ENCODE peak calls at places on chromosomes 5 and 9, in four cellular contexts. Y, I, G and N are unnamed samples.

GRCh38 chr5:10400834-10401233 is 40.8 kb upstream of the ROPN1L start:
- DNase-seq in Y (no peak), I (no peak), G (no peak), N (no peak)

GRCh38 chr9:114233806-114234205 is 78.5 kb downstream of the COL27A1 start:
- DNase-seq in Y (no peak), I (no peak), G (no peak), N (no peak)

GRCh38 chr5:132853790-132854189 is 12.5 kb downstream of the GDF9 start:
- DNase-seq in Y (no peak), I (no peak), G (no peak), N (no peak)

GRCh38 chr5:56430437-56430836 is 197.3 kb upstream of the ANKRD55 start:
- DNase-seq in Y (no peak), I (no peak), G (no peak), N (no peak)

GRCh38 chr5:139137703-139138102 is 60.5 kb downstream of the SIL1 start:
- DNase-seq in Y (no peak), I (peak; percentile 16), G (peak; percentile 42), N (no peak)

GRCh38 chr5:97085126-97085786 is 57.2 kb downstream of the LIX1 start:
- DNase-seq in Y (no peak), I (no peak), G (no peak), N (no peak)

GRCh38 chr5:35785601-35786085 is 71.0 kb upstream of the IL7R start:
- DNase-seq in Y (no peak), I (no peak), G (no peak), N (no peak)

GRCh38 chr9:77751341-77752091 is 103.4 kb upstream of the GNA14 start:
- DNase-seq in Y (no peak), I (peak; percentile 35), G (peak; percentile 49), N (no peak)

GRCh38 chr9:70121818-70122436 is 78.3 kb downstream of the MAMDC2 start:
- DNase-seq in Y (no peak), I (no peak), G (no peak), N (no peak)

GRCh38 chr5:43294226-43294625 is 19.0 kb downstream of the HMGCS1 start:
- DNase-seq in Y (no peak), I (no peak), G (no peak), N (no peak)

GRCh38 chr5:76443399-76443798 is 40.3 kb downstream of the IQGAP2 start:
- DNase-seq in Y (no peak), I (no peak), G (no peak), N (no peak)

GRCh38 chr5:94245608-94246007 is 372.8 kb downstream of the KIAA0825 start:
- DNase-seq in Y (no peak), I (no peak), G (no peak), N (no peak)

GRCh38 chr5:43664641-43665040 is 61.7 kb downstream of the NNT start:
- DNase-seq in Y (no peak), I (no peak), G (no peak), N (no peak)

GRCh38 chr5:137412136-137412535 is 87.0 kb downstream of the SPOCK1 start:
- DNase-seq in Y (no peak), I (no peak), G (no peak), N (no peak)

GRCh38 chr5:39520232-39520572 is 95.4 kb upstream of the DAB2 start:
- DNase-seq in Y (no peak), I (no peak), G (no peak), N (no peak)

GRCh38 chr5:60483046-60483445 is 216.9 kb downstream of the DEPDC1B start:
- DNase-seq in Y (no peak), I (no peak), G (no peak), N (no peak)

GRCh38 chr5:444226-444625 is 1.2 kb downstream of the EXOC3 start:
- DNase-seq in Y (no peak), I (no peak), G (no peak), N (no peak)

GRCh38 chr5:130616161-130616560 is 548.9 kb downstream of the HINT1 start:
- DNase-seq in Y (no peak), I (no peak), G (no peak), N (no peak)

GRCh38 chr9:133460405-133461175 is 812 bp downstream of the CACFD1 start:
- DNase-seq in Y (no peak), I (peak; percentile 97), G (no peak), N (no peak)

GRCh38 chr5:92568522-92568921 is 1012.5 kb downstream of the NR2F1-AS1 start:
- DNase-seq in Y (no peak), I (no peak), G (no peak), N (no peak)

GRCh38 chr9:84990416-84990815 is 320.9 kb downstream of the NTRK2 start:
- DNase-seq in Y (no peak), I (no peak), G (no peak), N (no peak)

GRCh38 chr5:177430972-177431316 is 4.5 kb downstream of the GRK6 start:
- DNase-seq in Y (no peak), I (no peak), G (no peak), N (no peak)

GRCh38 chr9:16744386-16744785 is 126.1 kb downstream of the BNC2 start:
- DNase-seq in Y (no peak), I (no peak), G (no peak), N (no peak)

GRCh38 chr5:39108987-39109386 is 34.8 kb upstream of the RICTOR start:
- DNase-seq in Y (no peak), I (no peak), G (no peak), N (no peak)

GRCh38 chr5:118628672-118629354 is 359.5 kb downstream of the DTWD2 start:
- DNase-seq in Y (no peak), I (no peak), G (no peak), N (peak; percentile 29)

GRCh38 chr5:129345213-129345925 is 114.7 kb upstream of the ADAMTS19 start:
- DNase-seq in Y (no peak), I (no peak), G (no peak), N (no peak)

GRCh38 chr9:77752566-77752965 is 104.4 kb upstream of the GNA14 start:
- DNase-seq in Y (no peak), I (no peak), G (no peak), N (no peak)

GRCh38 chr5:27276119-27276518 is 237.7 kb upstream of the CDH9 start:
- DNase-seq in Y (no peak), I (no peak), G (no peak), N (no peak)

GRCh38 chr5:27275353-27275752 is 237.0 kb upstream of the CDH9 start:
- DNase-seq in Y (no peak), I (no peak), G (no peak), N (no peak)
- TF ChIP-seq SUZ12 in Y (no peak), I (no peak), G (no peak), N (no peak)

DNA sequence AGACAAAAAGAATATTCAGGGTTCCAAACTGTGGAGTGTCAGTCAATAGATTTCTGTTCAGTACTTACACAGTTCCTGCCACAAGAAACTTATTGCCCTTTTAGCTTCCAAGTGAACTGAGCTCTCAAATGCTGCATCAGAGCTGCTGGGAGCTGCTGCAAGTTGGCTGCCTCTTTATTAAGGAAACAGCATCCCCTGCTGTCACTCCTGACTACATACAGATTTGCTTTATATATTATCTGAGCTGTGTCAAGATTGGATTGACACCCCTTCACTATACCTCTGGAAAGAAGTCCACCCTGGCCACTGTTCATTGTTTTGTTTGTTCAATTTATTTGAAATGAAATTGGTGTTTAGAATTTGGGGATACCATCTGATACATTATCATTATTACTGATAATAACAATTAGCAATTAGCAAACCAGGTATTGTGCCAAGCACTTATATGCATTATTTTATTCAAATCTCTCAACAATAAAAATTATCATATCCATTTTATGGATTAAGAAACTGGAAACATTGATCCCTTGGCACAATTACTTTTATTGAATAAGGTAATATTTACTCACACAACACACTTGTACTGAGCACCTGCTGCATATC is 16.4 kb upstream of the C5orf58 start:
- DNase-seq in Y (no peak), I (peak; percentile 29), G (peak; percentile 68), N (no peak)
- TF ChIP-seq SUZ12 in Y (no peak), I (no peak), G (no peak), N (no peak)

GRCh38 chr9:124770359-124771020 is 621 bp downstream of the NR6A1 start:
- DNase-seq in Y (no peak), I (no peak), G (peak; percentile 41), N (no peak)
- TF ChIP-seq SUZ12 in Y (no peak), I (no peak), G (no peak), N (no peak)

DNA sequence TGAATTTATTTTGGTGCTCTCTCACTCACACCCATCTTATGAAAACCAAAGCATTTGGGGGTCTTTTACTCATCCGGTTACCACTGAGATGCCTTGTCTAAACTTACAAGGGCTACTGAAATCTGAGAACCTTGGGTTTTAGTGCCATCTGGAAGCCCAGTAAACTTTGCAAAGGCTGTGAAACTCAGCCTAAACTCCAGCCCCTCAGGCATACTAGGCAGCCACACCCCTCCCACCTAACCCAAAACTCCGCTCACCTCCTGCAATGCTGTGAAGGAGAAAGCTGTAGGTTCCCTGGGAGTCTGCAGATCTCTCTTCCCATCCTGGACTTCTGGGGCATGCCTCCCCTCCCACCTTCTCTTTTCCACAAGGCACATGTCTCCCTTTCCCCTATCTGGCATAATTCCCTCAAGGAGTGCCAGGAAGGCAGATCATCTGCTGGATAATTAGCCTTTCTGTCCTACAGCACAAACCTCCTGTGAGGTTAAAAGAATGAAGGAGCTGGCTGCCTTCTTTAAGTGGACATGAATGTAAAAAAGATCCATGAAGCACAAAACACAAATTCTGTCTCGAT is 71.5 kb upstream of the ANXA1 start:
- DNase-seq in Y (no peak), I (no peak), G (no peak), N (no peak)
- TF ChIP-seq SUZ12 in Y (no peak), I (no peak), G (no peak), N (no peak)

DNA sequence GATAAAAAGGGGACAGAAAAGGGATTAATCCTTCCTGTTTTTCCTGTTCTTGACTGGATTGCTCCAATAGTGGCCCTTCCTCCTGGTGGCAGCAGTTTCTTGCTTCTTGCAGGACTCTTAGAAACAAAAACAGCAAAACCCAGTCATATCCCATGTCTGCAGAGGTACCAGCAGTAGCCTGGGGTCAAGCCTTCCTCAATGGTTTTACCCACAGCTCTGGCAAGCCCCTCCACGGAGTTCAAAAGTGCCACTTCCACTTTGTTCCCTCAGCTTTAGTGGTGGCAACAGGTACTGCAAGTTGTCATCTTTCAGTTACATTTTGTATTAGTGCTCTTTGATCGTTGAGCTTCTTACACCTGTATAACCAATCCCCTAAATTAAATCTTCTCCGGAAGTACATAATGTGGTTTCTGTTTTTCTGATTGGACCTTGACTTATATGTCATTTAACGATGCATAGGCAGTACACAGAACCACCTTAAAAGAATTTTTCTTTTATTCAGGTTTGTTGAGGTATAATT is 8.7 kb upstream of the RANBP6 start:
- DNase-seq in Y (no peak), I (peak; percentile 35), G (peak; percentile 34), N (no peak)
- TF ChIP-seq SUZ12 in Y (no peak), I (no peak), G (no peak), N (no peak)

GRCh38 chr5:154806176-154806575 is 44.2 kb downstream of the FAXDC2 start:
- DNase-seq in Y (no peak), I (no peak), G (no peak), N (no peak)

GRCh38 chr5:154797762-154798161 is 42.6 kb downstream of the LARP1 start:
- DNase-seq in Y (no peak), I (no peak), G (no peak), N (no peak)

GRCh38 chr5:154800582-154800981 is 45.4 kb downstream of the LARP1 start:
- DNase-seq in Y (no peak), I (peak; percentile 76), G (no peak), N (no peak)

GRCh38 chr5:154802050-154802449 is 46.9 kb downstream of the LARP1 start:
- DNase-seq in Y (no peak), I (no peak), G (no peak), N (no peak)

GRCh38 chr5:154801083-154801482 is 45.9 kb downstream of the LARP1 start:
- DNase-seq in Y (no peak), I (no peak), G (no peak), N (no peak)
- TF ChIP-seq SUZ12 in Y (no peak), I (no peak), G (no peak), N (no peak)